ENCODE peak calls at places on chromosomes 4 and X, in six cellular contexts. V is AG08396; G is NCI-H1092 treated with DMSO at 0.1 percent for 48 hours; A is cardiac septum; C is KG1; S is stimulated activated CD4-positive, alpha-beta T cell treated with anti-CD3 and anti-CD28 coated beads, TNF-alpha, amount 100 ng/mL, for 24 hours. Y is an unnamed sample.

GRCh38 chr4:184408021-184408710 is 66.2 kb downstream of the IRF2 start:
- DNase-seq in G (no peak), C (no peak), V (peak; percentile 31), S (no peak), A (no peak), Y (no peak)

GRCh38 chr4:1015179-1015578 is 3.8 kb downstream of the FGFRL1 start:
- DNase-seq in S (no peak), V (no peak), C (no peak), G (no peak), A (no peak), Y (no peak)

GRCh38 chr4:18536420-18536819 is 514.9 kb upstream of the LCORL start:
- DNase-seq in A (no peak), S (no peak), V (no peak), C (no peak), G (no peak), Y (no peak)

GRCh38 chr4:186485621-186486062 is 69.7 kb downstream of the MTNR1A start:
- DNase-seq in A (no peak), G (peak; percentile 48), S (no peak), V (peak; percentile 39), C (no peak), Y (no peak)

GRCh38 chr4:103996637-103997036 is 276.9 kb upstream of the TACR3 start:
- DNase-seq in S (no peak), G (no peak), C (no peak), V (peak; percentile 4), A (no peak), Y (no peak)

GRCh38 chr4:2385450-2386020 is 32.9 kb downstream of the ZFYVE28 start:
- DNase-seq in G (no peak), V (no peak), A (no peak), C (no peak), S (no peak), Y (no peak)

GRCh38 chr4:150784939-150785338 is 203.0 kb downstream of the MAB21L2 start:
- DNase-seq in A (no peak), G (no peak), S (no peak), C (no peak), V (no peak), Y (no peak)

GRCh38 chrX:41014776-41015175 is 70.5 kb upstream of the USP9X start:
- DNase-seq in S (no peak), A (no peak), G (no peak), C (no peak), V (no peak), Y (no peak)

GRCh38 chrX:68830486-68831404 is 1.9 kb downstream of the EFNB1 start:
- DNase-seq in V (no peak), C (no peak), A (peak; percentile 67), S (no peak), G (peak; percentile 14), Y (peak; percentile 76)

GRCh38 chr4:146957252-146957651 is 11.6 kb upstream of the TTC29 start:
- DNase-seq in C (no peak), S (no peak), G (no peak), A (no peak), V (peak; percentile 14), Y (no peak)

GRCh38 chr4:77167173-77167572 is 10.2 kb downstream of the CCNG2 start:
- DNase-seq in S (no peak), A (no peak), C (no peak), G (no peak), V (no peak), Y (no peak)

GRCh38 chr4:15963568-15963967 is 593 bp upstream of the FGFBP2 start:
- DNase-seq in V (no peak), C (no peak), A (no peak), S (peak; percentile 9), G (no peak), Y (no peak)

Y was measured in posterior vena cava.